ENCODE peak calls at places on chromosomes 12 and 14, in eight cellular contexts. K, W, F, Y, L, D, Q and E are unnamed samples.

GRCh38 chr12:28167981-28168485 is 22.2 kb upstream of the CCDC91 start:
- DNase-seq in D (no peak), F (no peak), L (no peak), W (no peak), Q (no peak), K (no peak), Y (no peak), E (no peak)

GRCh38 chr12:93186621-93187020 is 191.1 kb upstream of the NUDT4 start:
- DNase-seq in Y (no peak), Q (no peak), L (no peak), W (no peak), K (no peak), D (no peak), F (no peak), E (no peak)

GRCh38 chr12:27566159-27566558 is 42.2 kb downstream of the PPFIBP1 start:
- DNase-seq in F (no peak), Q (no peak), W (no peak), D (no peak), L (no peak), K (no peak), Y (no peak), E (no peak)

GRCh38 chr14:96901227-96901626 is 104.0 kb downstream of the VRK1 start:
- DNase-seq in L (no peak), K (peak), Q (no peak), F (no peak), W (no peak), D (no peak), Y (no peak), E (no peak)

GRCh38 chr14:96270565-96271420 is 14.8 kb downstream of the BDKRB1 start:
- DNase-seq in F (no peak), D (no peak), L (no peak), W (no peak), K (no peak), Q (no peak), Y (no peak), E (no peak)

GRCh38 chr12:55642275-55643068 is 5.8 kb downstream of the OR10P1 start:
- DNase-seq in Y (no peak), F (no peak), L (peak), Q (no peak), D (no peak), K (no peak), W (no peak), E (peak)

GRCh38 chr14:68968721-68969120 is 10.4 kb downstream of the ACTN1 start:
- DNase-seq in D (no peak), Y (no peak), W (no peak), L (no peak), Q (no peak), F (no peak), K (no peak), E (no peak)

GRCh38 chr12:99192489-99192888 is 455.1 kb upstream of the GARIN6 start:
- DNase-seq in W (no peak), Q (no peak), K (no peak), L (no peak), F (no peak), D (no peak), Y (no peak), E (no peak)

GRCh38 chr14:22854963-22855724 is 16.4 kb upstream of the LRP10 start:
- DNase-seq in F (no peak), Y (no peak), W (no peak), Q (no peak), D (no peak), L (peak), K (no peak), E (no peak)